ENCODE peak calls at places on chromosomes 11 and 22, in five cellular contexts. R is IMR-90, Z is neuronal stem cell, T is mesenchymal stem cell, M is H1. H is an unnamed sample.

GRCh38 chr11:120908521-120909181 is 115.3 kb upstream of the TBCEL start:
- DNase-seq in R (no peak), Z (no peak), T (no peak), M (no peak), H (peak)

GRCh38 chr11:73439002-73439843 is 63.0 kb downstream of the RELT start:
- DNase-seq in R (peak), Z (no peak), T (no peak), M (no peak), H (peak)

GRCh38 chr11:792873-793272 is 3.0 kb upstream of the CEND1 start:
- DNase-seq in R (no peak), Z (no peak), T (no peak), M (no peak), H (no peak)

GRCh38 chr11:128565881-128566280 is 21.5 kb downstream of the ETS1 start:
- DNase-seq in R (no peak), Z (no peak), T (peak), M (no peak), H (no peak)

GRCh38 chr11:10654211-10655150 is 39.1 kb downstream of the IRAG1 start:
- DNase-seq in R (peak), Z (peak), T (peak), M (no peak), H (peak)

GRCh38 chr11:14358729-14359439 is at the start of gene RRAS2:
- DNase-seq in R (peak), Z (peak), T (peak), M (no peak), H (peak)

GRCh38 chr11:45146072-45147016 is at the start of gene PRDM11:
- DNase-seq in R (peak), Z (peak), T (peak), M (no peak), H (peak)

GRCh38 chr11:69144316-69144715 is 11.4 kb upstream of the SMIM38 start:
- DNase-seq in R (peak), Z (no peak), T (no peak), M (no peak), H (no peak)

GRCh38 chr11:46416656-46417055 is 25.1 kb upstream of the CHRM4 start:
- DNase-seq in R (no peak), Z (no peak), T (no peak), M (no peak), H (no peak)

GRCh38 chr11:128279861-128280260 is 307.5 kb downstream of the ETS1 start:
- DNase-seq in R (peak), Z (no peak), T (peak), M (no peak), H (no peak)

GRCh38 chr11:64874841-64875240 is 3.6 kb downstream of the EHD1 start:
- DNase-seq in R (no peak), Z (no peak), T (no peak), M (no peak), H (no peak)

GRCh38 chr11:2133481-2134021 is 5.6 kb downstream of the IGF2 start:
- DNase-seq in R (no peak), Z (no peak), T (no peak), M (no peak), H (no peak)

GRCh38 chr11:2585566-2586090 is 114.2 kb downstream of the KCNQ1OT1 start:
- DNase-seq in R (no peak), Z (no peak), T (no peak), M (no peak), H (no peak)

GRCh38 chr11:1233351-1234053 is 10.6 kb downstream of the MUC5B start:
- DNase-seq in R (no peak), Z (no peak), T (no peak), M (no peak), H (no peak)

GRCh38 chr11:121890377-121890776 is 225.6 kb downstream of the BLID start:
- DNase-seq in R (peak), Z (no peak), T (peak), M (no peak), H (no peak)

GRCh38 chr11:111639226-111639925 is 37.1 kb downstream of the SIK2 start:
- DNase-seq in R (no peak), Z (no peak), T (no peak), M (no peak), H (peak)

GRCh38 chr11:122137081-122137793 is 21.2 kb upstream of the BLID start:
- DNase-seq in R (peak), Z (no peak), T (peak), M (no peak), H (no peak)

GRCh38 chr11:117201516-117201866 is 2.3 kb downstream of the TAGLN start:
- DNase-seq in R (no peak), Z (no peak), T (no peak), M (no peak), H (no peak)

GRCh38 chr11:2109541-2110019 is 29.6 kb downstream of the IGF2 start:
- DNase-seq in R (no peak), Z (no peak), T (no peak), M (no peak), H (peak)

GRCh38 chr22:48528221-48528915 is 1299.3 kb downstream of the BRD1 start:
- DNase-seq in R (no peak), Z (no peak), T (no peak), M (no peak), H (no peak)

GRCh38 chr22:48836673-48837340 is 990.9 kb downstream of the BRD1 start:
- DNase-seq in R (no peak), Z (no peak), T (no peak), M (no peak), H (no peak)

GRCh38 chr11:58830693-58831301 is 13.7 kb downstream of the GLYATL2 start:
- DNase-seq in R (no peak), Z (no peak), T (no peak), M (no peak), H (no peak)

GRCh38 chr11:126607776-126608625 is 252.5 kb downstream of the ST3GAL4 start:
- DNase-seq in R (no peak), Z (no peak), T (no peak), M (no peak), H (no peak)

GRCh38 chr11:123302751-123303195 is 107.7 kb upstream of the CLMP start:
- DNase-seq in R (peak), Z (no peak), T (peak), M (no peak), H (peak)

GRCh38 chr22:50625568-50626313 is 2.2 kb downstream of the ARSA start:
- DNase-seq in R (no peak), Z (no peak), T (no peak), M (no peak), H (no peak)

GRCh38 chr22:46884365-46884764 is 121.9 kb downstream of the TBC1D22A start:
- DNase-seq in R (no peak), Z (no peak), T (no peak), M (no peak), H (no peak)

GRCh38 chr22:32622004-32622761 is 147.6 kb downstream of the FBXO7 start:
- DNase-seq in R (peak), Z (peak), T (peak), M (peak), H (no peak)

GRCh38 chr11:61107888-61108287 is 5.6 kb downstream of the CD5 start:
- DNase-seq in R (no peak), Z (no peak), T (no peak), M (no peak), H (no peak)

GRCh38 chr22:38755155-38755910 is 465 bp downstream of the SUN2 start:
- DNase-seq in R (peak), Z (peak), T (peak), M (no peak), H (peak)

GRCh38 chr11:64028398-64029115 is 7.2 kb upstream of the FLRT1 start:
- DNase-seq in R (no peak), Z (peak), T (peak), M (peak), H (no peak)

GRCh38 chr11:36360318-36360717 is 64.2 kb downstream of the PRR5L start:
- DNase-seq in R (no peak), Z (no peak), T (no peak), M (no peak), H (no peak)

GRCh38 chr22:44819966-44820631 is 67.7 kb downstream of the ARHGAP8 start:
- DNase-seq in R (no peak), Z (no peak), T (no peak), M (no peak), H (no peak)

GRCh38 chr11:45347343-45347742 is 61.2 kb upstream of the SYT13 start:
- DNase-seq in R (no peak), Z (no peak), T (peak), M (no peak), H (no peak)

GRCh38 chr22:30005213-30005857 is 74.9 kb upstream of the HORMAD2 start:
- DNase-seq in R (peak), Z (peak), T (peak), M (peak), H (peak)

GRCh38 chr11:59243633-59244032 is 30.9 kb upstream of the MPEG1 start:
- DNase-seq in R (peak), Z (no peak), T (no peak), M (no peak), H (no peak)

DNA sequence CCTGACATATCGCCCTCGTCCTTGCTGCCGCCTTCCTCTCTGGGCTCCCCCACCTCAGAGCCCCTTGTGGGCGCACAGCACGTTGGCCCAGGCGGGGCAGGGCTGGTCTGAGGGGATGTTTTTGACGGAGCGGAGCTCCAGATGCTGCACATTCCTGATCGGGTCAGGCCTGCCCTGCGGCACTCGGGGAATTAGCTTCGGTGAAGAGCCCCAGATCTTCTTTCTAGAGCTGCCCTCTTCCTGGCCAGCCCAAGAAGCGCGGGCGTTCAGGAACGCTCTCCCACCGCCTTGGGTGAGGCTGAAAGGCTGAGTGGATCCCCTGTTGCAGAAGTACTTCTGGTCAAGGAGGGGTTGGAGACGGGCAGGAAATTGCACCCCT is 12.1 kb downstream of the YPEL4 start:
- DNase-seq in R (no peak), Z (no peak), T (peak), M (no peak), H (peak)
- H3K4ac ChIP-seq in R (peak), Z (peak), T (peak), M (peak), H (peak)

GRCh38 chr11:19244621-19245020 is 3.9 kb upstream of the E2F8 start:
- DNase-seq in R (no peak), Z (no peak), T (no peak), M (no peak), H (peak)

GRCh38 chr11:19243601-19244000 is 2.9 kb upstream of the E2F8 start:
- DNase-seq in R (no peak), Z (no peak), T (no peak), M (no peak), H (no peak)

GRCh38 chr11:19242184-19242932 is 1.6 kb upstream of the E2F8 start:
- DNase-seq in R (no peak), Z (no peak), T (peak), M (no peak), H (peak)

GRCh38 chr11:19244084-19244483 is 3.3 kb upstream of the E2F8 start:
- DNase-seq in R (no peak), Z (no peak), T (no peak), M (no peak), H (peak)

DNA sequence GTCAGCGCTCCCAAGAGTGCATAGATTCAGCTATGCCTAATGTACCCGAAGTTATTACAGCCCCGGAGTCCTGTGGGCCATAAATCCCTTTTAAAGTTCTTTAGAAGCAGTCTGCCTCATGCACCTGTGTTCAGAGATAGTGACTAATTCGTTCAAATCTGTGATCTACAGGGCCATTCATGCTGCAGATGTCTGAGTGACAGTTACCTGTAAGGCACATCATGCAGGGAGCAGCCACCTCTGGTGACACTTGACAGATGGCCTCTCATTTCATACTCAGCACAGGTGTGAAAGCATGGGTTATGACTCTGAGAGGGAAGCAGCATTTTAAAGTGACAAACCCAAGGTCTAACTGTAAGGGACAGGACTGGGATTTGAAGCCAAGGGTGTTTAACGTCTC is 2.4 kb upstream of the E2F8 start:
- DNase-seq in R (no peak), Z (no peak), T (no peak), M (no peak), H (no peak)
- H3K4me3 ChIP-seq in R (no peak), Z (no peak), T (no peak), M (no peak), H (no peak)

GRCh38 chr11:6615882-6616585 is 3.2 kb downstream of the TPP1 start:
- DNase-seq in R (peak), Z (no peak), T (peak), M (no peak), H (no peak)

GRCh38 chr11:6613496-6613895 is 1.5 kb upstream of the TAF10 start:
- DNase-seq in R (no peak), Z (no peak), T (no peak), M (no peak), H (no peak)

GRCh38 chr11:6614446-6614845 is 2.4 kb upstream of the TAF10 start:
- DNase-seq in R (no peak), Z (no peak), T (no peak), M (no peak), H (no peak)

GRCh38 chr11:6616596-6617250 is 2.5 kb downstream of the TPP1 start:
- DNase-seq in R (no peak), Z (no peak), T (no peak), M (no peak), H (no peak)

DNA sequence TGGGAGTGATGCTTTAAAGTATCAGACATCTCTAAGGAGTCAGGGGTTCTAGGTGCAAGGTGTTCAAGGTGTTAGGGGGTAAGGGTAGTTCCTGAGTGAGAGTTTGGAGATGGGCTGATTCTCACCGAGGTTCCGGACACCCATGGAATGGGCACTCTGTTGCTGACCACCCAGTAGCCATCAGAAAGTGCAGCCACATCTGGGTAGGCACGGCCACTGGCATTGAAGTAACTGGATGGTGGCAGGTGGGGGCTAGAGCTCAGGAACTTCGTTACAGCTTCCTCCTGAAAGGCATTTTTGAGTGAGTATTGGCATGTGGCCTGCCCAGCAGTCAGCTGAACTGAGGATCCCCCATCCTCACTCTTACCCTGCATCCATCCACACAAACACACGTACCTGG is 3.0 kb upstream of the TAF10 start:
- DNase-seq in R (no peak), Z (no peak), T (no peak), M (no peak), H (no peak)
- H3K14ac ChIP-seq in R (no peak), Z (no peak), T (no peak), M (no peak), H (no peak)

GRCh38 chr11:87144266-87144665 is 106.5 kb downstream of the TMEM135 start:
- DNase-seq in R (no peak), Z (no peak), T (no peak), M (no peak), H (no peak)

GRCh38 chr11:87143663-87144062 is 105.9 kb downstream of the TMEM135 start:
- DNase-seq in R (no peak), Z (no peak), T (no peak), M (no peak), H (no peak)

GRCh38 chr11:87150936-87151335 is 113.2 kb downstream of the TMEM135 start:
- DNase-seq in R (peak), Z (no peak), T (peak), M (no peak), H (no peak)

GRCh38 chr11:87148749-87149148 is 111.0 kb downstream of the TMEM135 start:
- DNase-seq in R (no peak), Z (no peak), T (no peak), M (no peak), H (no peak)
- H3K4ac ChIP-seq in R (no peak), Z (no peak), T (no peak), M (no peak), H (no peak)

H was measured in trophoblast cell.